ENCODE peak calls at places on chromosomes 5 and 9, in six cellular contexts. One of them, this sample, is unnamed.

GRCh38 chr5:112014771-112015170 is 257.8 kb upstream of the NREP start:
- DNase-seq in Peyer's patch: no peak
- DNase-seq in aorta: no peak
- DNase-seq in right atrium auricular region: no peak
- DNase-seq in transverse colon: no peak
- DNase-seq in CD4-positive, alpha-beta T cell: no peak
- DNase-seq in this sample: no peak

GRCh38 chr5:116451905-116452450 is 122.6 kb downstream of the SEMA6A start:
- DNase-seq in transverse colon: no peak
- DNase-seq in Peyer's patch: no peak
- DNase-seq in aorta: no peak
- DNase-seq in right atrium auricular region: no peak
- DNase-seq in CD4-positive, alpha-beta T cell: no peak
- DNase-seq in this sample: no peak

GRCh38 chr9:127917603-127918002 is 762 bp upstream of the ST6GALNAC4 start:
- DNase-seq in right atrium auricular region: no peak
- DNase-seq in Peyer's patch: peak
- DNase-seq in transverse colon: peak
- DNase-seq in CD4-positive, alpha-beta T cell: no peak
- DNase-seq in aorta: peak
- DNase-seq in this sample: no peak

GRCh38 chr9:96553070-96553469 is 66.6 kb downstream of the CDC14B start:
- DNase-seq in CD4-positive, alpha-beta T cell: no peak
- DNase-seq in Peyer's patch: no peak
- DNase-seq in transverse colon: no peak
- DNase-seq in aorta: no peak
- DNase-seq in right atrium auricular region: no peak
- DNase-seq in this sample: no peak

GRCh38 chr9:136859821-136860269 is 6.3 kb downstream of the EDF1 start:
- DNase-seq in aorta: no peak
- DNase-seq in right atrium auricular region: no peak
- DNase-seq in transverse colon: peak
- DNase-seq in Peyer's patch: no peak
- DNase-seq in CD4-positive, alpha-beta T cell: no peak
- DNase-seq in this sample: no peak

GRCh38 chr9:110391826-110392485 is 54.3 kb upstream of the TXNDC8 start:
- DNase-seq in aorta: no peak
- DNase-seq in right atrium auricular region: no peak
- DNase-seq in Peyer's patch: no peak
- DNase-seq in CD4-positive, alpha-beta T cell: no peak
- DNase-seq in transverse colon: no peak
- DNase-seq in this sample: no peak

GRCh38 chr9:81182421-81182820 is 506.9 kb downstream of the TLE1 start:
- DNase-seq in right atrium auricular region: no peak
- DNase-seq in transverse colon: no peak
- DNase-seq in CD4-positive, alpha-beta T cell: no peak
- DNase-seq in Peyer's patch: no peak
- DNase-seq in aorta: no peak
- DNase-seq in this sample: no peak

GRCh38 chr5:112346411-112347044 is 72.5 kb downstream of the EPB41L4A start:
- DNase-seq in aorta: no peak
- DNase-seq in right atrium auricular region: no peak
- DNase-seq in CD4-positive, alpha-beta T cell: no peak
- DNase-seq in Peyer's patch: no peak
- DNase-seq in transverse colon: no peak
- DNase-seq in this sample: no peak

GRCh38 chr9:90071257-90071656 is 466.4 kb downstream of the GADD45G start:
- DNase-seq in right atrium auricular region: no peak
- DNase-seq in aorta: no peak
- DNase-seq in CD4-positive, alpha-beta T cell: no peak
- DNase-seq in Peyer's patch: no peak
- DNase-seq in transverse colon: no peak
- DNase-seq in this sample: no peak

GRCh38 chr5:4720831-4721230 is 419.3 kb upstream of the ADAMTS16 start:
- DNase-seq in transverse colon: no peak
- DNase-seq in right atrium auricular region: no peak
- DNase-seq in aorta: no peak
- DNase-seq in Peyer's patch: no peak
- DNase-seq in CD4-positive, alpha-beta T cell: no peak
- DNase-seq in this sample: no peak

GRCh38 chr9:104075801-104076753 is 18.0 kb upstream of the SMC2 start:
- DNase-seq in right atrium auricular region: no peak
- DNase-seq in Peyer's patch: no peak
- DNase-seq in CD4-positive, alpha-beta T cell: no peak
- DNase-seq in transverse colon: no peak
- DNase-seq in aorta: no peak
- DNase-seq in this sample: no peak

GRCh38 chr9:111362526-111362925 is 32.5 kb upstream of the OR2K2 start:
- DNase-seq in aorta: no peak
- DNase-seq in transverse colon: no peak
- DNase-seq in CD4-positive, alpha-beta T cell: no peak
- DNase-seq in right atrium auricular region: no peak
- DNase-seq in Peyer's patch: no peak
- DNase-seq in this sample: no peak

GRCh38 chr5:177023247-177023703 is 779 bp downstream of the ZNF346 start:
- DNase-seq in CD4-positive, alpha-beta T cell: no peak
- DNase-seq in Peyer's patch: no peak
- DNase-seq in transverse colon: no peak
- DNase-seq in aorta: no peak
- DNase-seq in right atrium auricular region: peak
- DNase-seq in this sample: no peak

GRCh38 chr5:151003503-151003860 is 16.9 kb upstream of the GPX3 start:
- DNase-seq in aorta: no peak
- DNase-seq in Peyer's patch: no peak
- DNase-seq in right atrium auricular region: no peak
- DNase-seq in CD4-positive, alpha-beta T cell: no peak
- DNase-seq in transverse colon: no peak
- DNase-seq in this sample: no peak

GRCh38 chr5:43664641-43665040 is 61.7 kb downstream of the NNT start:
- DNase-seq in CD4-positive, alpha-beta T cell: no peak
- DNase-seq in right atrium auricular region: no peak
- DNase-seq in aorta: no peak
- DNase-seq in Peyer's patch: no peak
- DNase-seq in transverse colon: no peak
- DNase-seq in this sample: no peak

GRCh38 chr5:108728566-108729305 is 19.0 kb upstream of the FER start:
- DNase-seq in right atrium auricular region: no peak
- DNase-seq in transverse colon: no peak
- DNase-seq in Peyer's patch: peak
- DNase-seq in CD4-positive, alpha-beta T cell: peak
- DNase-seq in aorta: no peak
- DNase-seq in this sample: no peak

GRCh38 chr5:96844476-96844990 is 31.8 kb upstream of the ERAP2 start:
- DNase-seq in transverse colon: no peak
- DNase-seq in aorta: no peak
- DNase-seq in CD4-positive, alpha-beta T cell: no peak
- DNase-seq in Peyer's patch: no peak
- DNase-seq in right atrium auricular region: no peak
- DNase-seq in this sample: no peak

GRCh38 chr5:141742866-141743651 is 61.0 kb upstream of the ARAP3 start:
- DNase-seq in transverse colon: no peak
- DNase-seq in CD4-positive, alpha-beta T cell: no peak
- DNase-seq in right atrium auricular region: no peak
- DNase-seq in Peyer's patch: no peak
- DNase-seq in aorta: no peak
- DNase-seq in this sample: no peak

GRCh38 chr9:97705354-97705950 is 8.3 kb upstream of the XPA start:
- DNase-seq in Peyer's patch: no peak
- DNase-seq in aorta: no peak
- DNase-seq in transverse colon: no peak
- DNase-seq in right atrium auricular region: no peak
- DNase-seq in CD4-positive, alpha-beta T cell: no peak
- DNase-seq in this sample: no peak

GRCh38 chr5:122972877-122973276 is 63.6 kb downstream of the PPIC start:
- DNase-seq in Peyer's patch: no peak
- DNase-seq in CD4-positive, alpha-beta T cell: no peak
- DNase-seq in transverse colon: no peak
- DNase-seq in right atrium auricular region: no peak
- DNase-seq in aorta: no peak
- DNase-seq in this sample: no peak

GRCh38 chr5:175921066-175921730 is 46.9 kb downstream of the THOC3 start:
- DNase-seq in CD4-positive, alpha-beta T cell: no peak
- DNase-seq in Peyer's patch: no peak
- DNase-seq in transverse colon: no peak
- DNase-seq in aorta: no peak
- DNase-seq in right atrium auricular region: no peak
- DNase-seq in this sample: no peak

GRCh38 chr5:153613143-153613542 is 122.7 kb downstream of the GRIA1 start:
- DNase-seq in Peyer's patch: no peak
- DNase-seq in CD4-positive, alpha-beta T cell: no peak
- DNase-seq in aorta: no peak
- DNase-seq in right atrium auricular region: no peak
- DNase-seq in transverse colon: no peak
- DNase-seq in this sample: no peak

GRCh38 chr5:644971-645370 is 32.8 kb downstream of the CEP72 start:
- DNase-seq in aorta: no peak
- DNase-seq in CD4-positive, alpha-beta T cell: no peak
- DNase-seq in right atrium auricular region: no peak
- DNase-seq in transverse colon: no peak
- DNase-seq in Peyer's patch: no peak
- DNase-seq in this sample: no peak

GRCh38 chr5:33148076-33148501 is 292.7 kb upstream of the TARS1 start:
- DNase-seq in Peyer's patch: no peak
- DNase-seq in CD4-positive, alpha-beta T cell: no peak
- DNase-seq in right atrium auricular region: no peak
- DNase-seq in transverse colon: no peak
- DNase-seq in aorta: peak
- DNase-seq in this sample: no peak

GRCh38 chr5:143527808-143528207 is 124.3 kb upstream of the NR3C1 start:
- DNase-seq in CD4-positive, alpha-beta T cell: no peak
- DNase-seq in Peyer's patch: no peak
- DNase-seq in transverse colon: no peak
- DNase-seq in aorta: no peak
- DNase-seq in right atrium auricular region: no peak
- DNase-seq in this sample: no peak

GRCh38 chr5:67059747-67060490 is 136.7 kb downstream of the CD180 start:
- DNase-seq in CD4-positive, alpha-beta T cell: no peak
- DNase-seq in aorta: no peak
- DNase-seq in Peyer's patch: no peak
- DNase-seq in transverse colon: no peak
- DNase-seq in right atrium auricular region: no peak
- DNase-seq in this sample: no peak
- H3K27ac ChIP-seq in CD4-positive, alpha-beta T cell: no peak
- H3K27ac ChIP-seq in aorta: no peak
- H3K27ac ChIP-seq in Peyer's patch: no peak
- H3K27ac ChIP-seq in transverse colon: no peak
- H3K27ac ChIP-seq in right atrium auricular region: no peak
- H3K27ac ChIP-seq in this sample: no peak

DNA sequence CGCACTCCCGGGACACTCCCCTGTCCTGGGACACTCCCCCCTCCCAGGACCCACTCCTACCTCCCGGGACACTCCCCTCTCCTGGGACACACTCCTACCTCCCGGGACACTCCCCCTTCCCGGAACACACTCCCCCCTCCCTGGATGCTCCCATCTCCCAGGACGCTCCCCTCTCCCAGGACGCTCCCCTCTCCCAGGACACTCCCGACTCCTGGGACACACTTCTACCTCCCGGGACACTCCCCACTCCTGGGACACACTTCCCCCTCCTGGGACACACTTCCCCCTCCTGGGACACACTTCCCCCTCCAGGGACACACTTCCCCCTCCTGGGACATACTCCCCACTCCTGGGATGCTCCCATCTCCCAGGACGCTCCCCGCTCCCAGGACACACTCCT is 95.6 kb downstream of the RXRA start:
- DNase-seq in aorta: no peak
- DNase-seq in right atrium auricular region: no peak
- DNase-seq in Peyer's patch: no peak
- DNase-seq in CD4-positive, alpha-beta T cell: no peak
- DNase-seq in transverse colon: peak
- DNase-seq in this sample: no peak
- H3K27ac ChIP-seq in aorta: no peak
- H3K27ac ChIP-seq in right atrium auricular region: peak
- H3K27ac ChIP-seq in Peyer's patch: peak
- H3K27ac ChIP-seq in CD4-positive, alpha-beta T cell: no peak
- H3K27ac ChIP-seq in transverse colon: peak
- H3K27ac ChIP-seq in this sample: no peak

GRCh38 chr9:71683598-71684235 is 84.6 kb downstream of the CEMIP2 start:
- DNase-seq in right atrium auricular region: peak
- DNase-seq in aorta: peak
- DNase-seq in CD4-positive, alpha-beta T cell: no peak
- DNase-seq in Peyer's patch: no peak
- DNase-seq in transverse colon: no peak
- DNase-seq in this sample: peak
- H3K27ac ChIP-seq in right atrium auricular region: no peak
- H3K27ac ChIP-seq in aorta: no peak
- H3K27ac ChIP-seq in CD4-positive, alpha-beta T cell: no peak
- H3K27ac ChIP-seq in Peyer's patch: no peak
- H3K27ac ChIP-seq in transverse colon: no peak
- H3K27ac ChIP-seq in this sample: no peak

DNA sequence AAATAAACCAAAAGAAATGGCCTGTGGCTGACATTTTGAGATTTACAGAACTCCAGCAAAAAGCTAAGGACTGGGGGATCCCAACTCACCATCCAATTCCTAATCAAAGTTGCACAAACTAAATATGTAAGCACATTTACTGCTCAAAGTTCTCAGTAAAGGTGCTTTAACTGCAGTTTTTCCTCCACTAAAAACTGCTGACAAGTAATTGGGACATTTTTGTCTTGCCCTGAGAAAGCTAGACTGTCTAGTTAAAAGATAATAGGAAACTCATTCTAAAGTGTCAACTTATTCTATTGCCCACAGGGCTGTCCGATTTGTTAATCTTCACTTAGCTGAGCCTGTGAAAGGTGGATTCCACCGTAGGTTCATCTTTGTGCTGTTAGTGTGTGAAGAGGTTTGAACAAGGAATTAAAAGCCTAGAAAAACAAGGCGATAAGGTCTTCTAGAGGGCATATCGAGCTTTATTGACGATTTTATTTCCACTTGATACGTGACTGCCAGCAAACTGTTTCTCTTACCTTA is 1.0 kb downstream of the DOCK8 start:
- DNase-seq in Peyer's patch: no peak
- DNase-seq in right atrium auricular region: no peak
- DNase-seq in CD4-positive, alpha-beta T cell: no peak
- DNase-seq in aorta: no peak
- DNase-seq in transverse colon: no peak
- DNase-seq in this sample: no peak
- H3K27ac ChIP-seq in Peyer's patch: peak
- H3K27ac ChIP-seq in right atrium auricular region: peak
- H3K27ac ChIP-seq in CD4-positive, alpha-beta T cell: no peak
- H3K27ac ChIP-seq in aorta: no peak
- H3K27ac ChIP-seq in transverse colon: peak
- H3K27ac ChIP-seq in this sample: peak

DNA sequence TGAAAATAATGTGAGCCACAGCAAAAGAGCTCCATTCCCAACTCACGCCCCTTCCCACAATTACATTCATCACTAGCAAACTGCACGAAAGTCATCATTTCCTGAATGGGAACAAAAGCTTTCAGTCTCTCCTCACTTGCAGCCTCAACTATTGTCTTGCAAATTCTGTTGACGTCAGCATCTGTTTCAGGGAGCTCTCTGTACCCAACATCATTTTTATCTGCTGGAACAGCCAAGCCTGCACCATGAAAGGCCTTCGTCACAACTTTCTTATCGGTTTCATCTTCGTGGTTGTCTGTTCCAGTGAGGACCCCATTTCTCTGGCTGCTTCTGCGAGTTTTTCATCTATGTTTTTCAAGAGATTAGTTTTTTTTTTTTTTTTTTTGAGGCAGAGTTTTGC is 14.3 kb upstream of the RNF130 start:
- DNase-seq in Peyer's patch: no peak
- DNase-seq in transverse colon: no peak
- DNase-seq in CD4-positive, alpha-beta T cell: no peak
- DNase-seq in aorta: no peak
- DNase-seq in right atrium auricular region: peak
- DNase-seq in this sample: no peak
- H3K27ac ChIP-seq in Peyer's patch: no peak
- H3K27ac ChIP-seq in transverse colon: no peak
- H3K27ac ChIP-seq in CD4-positive, alpha-beta T cell: no peak
- H3K27ac ChIP-seq in aorta: no peak
- H3K27ac ChIP-seq in right atrium auricular region: no peak
- H3K27ac ChIP-seq in this sample: no peak

This sample was measured in HL-60.